ENCODE peak calls at places on chromosomes 2 and 18, in nine cellular contexts. B, A, M, R, O, F, K, N and Y are unnamed samples.

GRCh38 chr18:79699653-79700052 is 20.1 kb downstream of the CTDP1 start:
- DNase-seq in R (no peak), N (no peak), K (no peak), F (no peak), O (no peak), M (no peak), A (no peak), B (no peak), Y (no peak)

GRCh38 chr2:215071676-215072075 is 66.8 kb downstream of the ABCA12 start:
- DNase-seq in M (peak; percentile 80), F (no peak), N (peak; percentile 2), O (no peak), A (no peak), K (no peak), R (no peak), B (no peak), Y (no peak)

GRCh38 chr18:10936211-10937053 is 212.9 kb downstream of the PIEZO2 start:
- DNase-seq in R (no peak), F (no peak), N (no peak), M (peak; percentile 6), O (no peak), A (peak; percentile 15), K (no peak), B (no peak), Y (no peak)

GRCh38 chr2:227038550-227039189 is 125.3 kb downstream of the COL4A4 start:
- DNase-seq in R (no peak), M (no peak), K (no peak), F (no peak), B (no peak), A (no peak), N (no peak), O (no peak), Y (no peak)

GRCh38 chr18:8706981-8707940 is 1.9 kb downstream of the MTCL1 start:
- DNase-seq in R (no peak), N (peak; percentile 82), A (peak; percentile 73), F (peak; percentile 43), B (no peak), M (no peak), O (peak; percentile 45), K (peak; percentile 62), Y (peak; percentile 68)

GRCh38 chr2:48531141-48531648 is 1.2 kb downstream of the STON1 start:
- DNase-seq in K (peak; percentile 86), M (peak; percentile 12), N (no peak), R (no peak), F (peak; percentile 62), B (no peak), A (peak; percentile 68), O (no peak), Y (peak; percentile 17)

GRCh38 chr2:128329607-128330006 is 10.9 kb upstream of the HS6ST1 start:
- DNase-seq in F (no peak), R (no peak), A (peak; percentile 56), K (no peak), M (no peak), B (no peak), O (no peak), N (no peak), Y (no peak)

GRCh38 chr2:237306083-237306786 is 107.7 kb downstream of the COL6A3 start:
- DNase-seq in K (no peak), R (no peak), B (no peak), M (no peak), O (no peak), F (no peak), A (peak; percentile 91), N (no peak), Y (no peak)

GRCh38 chr2:66888791-66889631 is 454.1 kb downstream of the MEIS1 start:
- DNase-seq in K (peak; percentile 77), O (no peak), M (peak; percentile 85), A (peak; percentile 100), R (no peak), B (no peak), F (no peak), N (peak; percentile 11), Y (no peak)

GRCh38 chr18:49023281-49023937 is 72.6 kb upstream of the SMAD7 start:
- DNase-seq in R (no peak), A (no peak), M (no peak), B (no peak), K (no peak), F (no peak), O (no peak), N (no peak), Y (no peak)

GRCh38 chr18:10771053-10771709 is 245.4 kb downstream of the NAPG start:
- DNase-seq in A (peak; percentile 67), O (no peak), N (no peak), K (peak; percentile 5), B (no peak), M (no peak), F (no peak), R (no peak), Y (no peak)

GRCh38 chr2:237520290-237520689 is 33.2 kb downstream of the MLPH start:
- DNase-seq in F (no peak), M (no peak), O (no peak), A (no peak), K (no peak), B (no peak), N (no peak), R (no peak), Y (no peak)

GRCh38 chr2:166573393-166573792 is 79.3 kb upstream of the SCN7A start:
- DNase-seq in O (peak; percentile 93), R (no peak), B (no peak), K (no peak), M (no peak), F (no peak), A (peak; percentile 77), N (no peak), Y (no peak)

GRCh38 chr18:58432050-58432727 is 196.7 kb downstream of the ALPK2 start:
- DNase-seq in A (no peak), R (no peak), O (no peak), F (no peak), M (no peak), B (no peak), K (no peak), N (no peak), Y (no peak)

GRCh38 chr18:39600894-39601293 is 2035.3 kb upstream of the CELF4 start:
- DNase-seq in F (peak; percentile 8), M (no peak), K (no peak), O (no peak), B (no peak), N (no peak), R (no peak), A (no peak), Y (no peak)

GRCh38 chr2:20674974-20675679 is 8.2 kb downstream of the GDF7 start:
- DNase-seq in O (no peak), B (no peak), F (no peak), N (no peak), M (peak; percentile 78), A (peak; percentile 87), K (peak; percentile 94), R (no peak), Y (no peak)